ENCODE peak calls at places on chromosomes 16 and 17, in seven cellular contexts. One of them, this sample, is unnamed.

GRCh38 chr17:12391468-12391867 is 274.2 kb upstream of the MYOCD start:
- DNase-seq in stomach: no peak
- DNase-seq in CD8-positive, alpha-beta memory T cell: no peak
- DNase-seq in choroid plexus epithelial cell: no peak
- DNase-seq in kidney epithelial cell: no peak
- DNase-seq in epithelial cell of esophagus: no peak
- DNase-seq in foreskin fibroblast: no peak
- DNase-seq in this sample: no peak

GRCh38 chr16:75578725-75579124 is 12.5 kb downstream of the GABARAPL2 start:
- DNase-seq in CD8-positive, alpha-beta memory T cell: no peak
- DNase-seq in foreskin fibroblast: no peak
- DNase-seq in kidney epithelial cell: no peak
- DNase-seq in epithelial cell of esophagus: no peak
- DNase-seq in stomach: no peak
- DNase-seq in choroid plexus epithelial cell: no peak
- DNase-seq in this sample: no peak

GRCh38 chr17:289409-289808 is 63.2 kb downstream of the RPH3AL start:
- DNase-seq in choroid plexus epithelial cell: no peak
- DNase-seq in epithelial cell of esophagus: no peak
- DNase-seq in foreskin fibroblast: no peak
- DNase-seq in stomach: no peak
- DNase-seq in kidney epithelial cell: no peak
- DNase-seq in CD8-positive, alpha-beta memory T cell: peak; percentile 26
- DNase-seq in this sample: no peak

GRCh38 chr17:57645950-57646686 is 99.0 kb downstream of the CCDC182 start:
- DNase-seq in epithelial cell of esophagus: peak; percentile 17
- DNase-seq in CD8-positive, alpha-beta memory T cell: no peak
- DNase-seq in foreskin fibroblast: no peak
- DNase-seq in stomach: no peak
- DNase-seq in kidney epithelial cell: no peak
- DNase-seq in choroid plexus epithelial cell: no peak
- DNase-seq in this sample: no peak

GRCh38 chr16:28192811-28193529 is 18.8 kb downstream of the XPO6 start:
- DNase-seq in stomach: peak; percentile 42
- DNase-seq in choroid plexus epithelial cell: no peak
- DNase-seq in foreskin fibroblast: no peak
- DNase-seq in epithelial cell of esophagus: no peak
- DNase-seq in kidney epithelial cell: no peak
- DNase-seq in CD8-positive, alpha-beta memory T cell: peak; percentile 85
- DNase-seq in this sample: peak; percentile 56

GRCh38 chr16:48409839-48410610 is 24.8 kb upstream of the SIAH1 start:
- DNase-seq in choroid plexus epithelial cell: peak; percentile 96
- DNase-seq in kidney epithelial cell: no peak
- DNase-seq in foreskin fibroblast: peak; percentile 79
- DNase-seq in stomach: peak; percentile 53
- DNase-seq in epithelial cell of esophagus: peak; percentile 93
- DNase-seq in CD8-positive, alpha-beta memory T cell: no peak
- DNase-seq in this sample: peak; percentile 97

GRCh38 chr16:69123894-69124293 is 8.5 kb downstream of the CHTF8 start:
- DNase-seq in foreskin fibroblast: peak; percentile 43
- DNase-seq in CD8-positive, alpha-beta memory T cell: peak; percentile 73
- DNase-seq in choroid plexus epithelial cell: peak; percentile 86
- DNase-seq in kidney epithelial cell: no peak
- DNase-seq in epithelial cell of esophagus: peak; percentile 73
- DNase-seq in stomach: peak; percentile 57
- DNase-seq in this sample: peak; percentile 80

GRCh38 chr16:15949210-15950166 is at the start of gene ABCC1:
- DNase-seq in choroid plexus epithelial cell: no peak
- DNase-seq in stomach: peak; percentile 57
- DNase-seq in epithelial cell of esophagus: peak; percentile 59
- DNase-seq in CD8-positive, alpha-beta memory T cell: peak; percentile 76
- DNase-seq in foreskin fibroblast: peak; percentile 23
- DNase-seq in kidney epithelial cell: no peak
- DNase-seq in this sample: peak; percentile 56

GRCh38 chr16:50463581-50464324 is 84.4 kb upstream of the NKD1 start:
- DNase-seq in choroid plexus epithelial cell: no peak
- DNase-seq in stomach: peak; percentile 48
- DNase-seq in foreskin fibroblast: no peak
- DNase-seq in epithelial cell of esophagus: no peak
- DNase-seq in kidney epithelial cell: no peak
- DNase-seq in CD8-positive, alpha-beta memory T cell: no peak
- DNase-seq in this sample: no peak

GRCh38 chr17:31318298-31319190 is 2.9 kb downstream of the EVI2A start:
- DNase-seq in stomach: peak; percentile 35
- DNase-seq in kidney epithelial cell: no peak
- DNase-seq in choroid plexus epithelial cell: peak; percentile 93
- DNase-seq in foreskin fibroblast: peak; percentile 25
- DNase-seq in CD8-positive, alpha-beta memory T cell: peak; percentile 73
- DNase-seq in epithelial cell of esophagus: peak; percentile 88
- DNase-seq in this sample: peak; percentile 28

GRCh38 chr16:13348416-13348815 is 447.0 kb downstream of the SHISA9 start:
- DNase-seq in choroid plexus epithelial cell: no peak
- DNase-seq in CD8-positive, alpha-beta memory T cell: no peak
- DNase-seq in kidney epithelial cell: no peak
- DNase-seq in stomach: no peak
- DNase-seq in foreskin fibroblast: no peak
- DNase-seq in epithelial cell of esophagus: no peak
- DNase-seq in this sample: no peak

GRCh38 chr16:70656712-70657263 is 10.4 kb downstream of the IL34 start:
- DNase-seq in foreskin fibroblast: no peak
- DNase-seq in choroid plexus epithelial cell: no peak
- DNase-seq in kidney epithelial cell: no peak
- DNase-seq in stomach: peak; percentile 64
- DNase-seq in CD8-positive, alpha-beta memory T cell: no peak
- DNase-seq in epithelial cell of esophagus: no peak
- DNase-seq in this sample: no peak

DNA sequence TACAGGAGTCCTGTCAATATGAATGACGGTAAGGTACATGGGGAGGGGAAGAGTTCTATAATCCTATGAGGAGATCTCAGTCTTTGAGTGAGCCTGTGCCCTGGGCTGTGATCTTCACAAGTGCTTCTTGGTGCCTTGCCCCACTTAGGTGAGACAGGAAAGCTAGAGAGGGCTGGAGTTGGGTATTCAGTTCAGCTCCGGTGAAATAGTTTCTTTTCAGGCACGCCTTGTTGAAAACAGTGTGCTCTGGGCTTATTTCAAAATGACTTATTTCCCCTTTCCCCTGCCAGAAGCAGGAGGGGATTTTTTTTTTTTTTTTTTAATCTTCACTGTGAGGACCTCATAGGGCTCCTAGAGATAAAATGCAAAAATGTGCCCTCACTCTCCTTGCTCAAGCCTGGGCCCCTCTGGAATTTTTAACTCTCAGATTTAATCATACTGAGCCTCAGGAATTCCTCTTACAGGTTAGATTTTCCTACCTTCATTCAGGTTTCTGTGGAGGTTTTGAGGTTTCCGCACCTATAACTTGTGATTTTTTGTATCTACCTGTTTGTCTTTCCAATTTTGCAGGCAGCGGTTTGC is 27.3 kb downstream of the MOSMO start:
- DNase-seq in choroid plexus epithelial cell: no peak
- DNase-seq in foreskin fibroblast: no peak
- DNase-seq in epithelial cell of esophagus: no peak
- DNase-seq in stomach: no peak
- DNase-seq in CD8-positive, alpha-beta memory T cell: no peak
- DNase-seq in kidney epithelial cell: no peak
- DNase-seq in this sample: no peak
- H3K4me3 ChIP-seq in choroid plexus epithelial cell: no peak overlapping the region
- H3K4me3 ChIP-seq in foreskin fibroblast: no peak overlapping the region
- H3K4me3 ChIP-seq in epithelial cell of esophagus: no peak overlapping the region
- H3K4me3 ChIP-seq in stomach: no peak overlapping the region
- H3K4me3 ChIP-seq in CD8-positive, alpha-beta memory T cell: no peak overlapping the region
- H3K4me3 ChIP-seq in kidney epithelial cell: no peak overlapping the region
- H3K4me3 ChIP-seq in this sample: no peak overlapping the region

GRCh38 chr17:7704601-7705268 is at the start of gene EFNB3:
- DNase-seq in kidney epithelial cell: no peak
- DNase-seq in epithelial cell of esophagus: peak; percentile 47
- DNase-seq in CD8-positive, alpha-beta memory T cell: no peak
- DNase-seq in stomach: no peak
- DNase-seq in choroid plexus epithelial cell: peak; percentile 9
- DNase-seq in foreskin fibroblast: peak; percentile 23
- DNase-seq in this sample: no peak

GRCh38 chr17:7701681-7702080 is 3.3 kb upstream of the EFNB3 start:
- DNase-seq in CD8-positive, alpha-beta memory T cell: no peak
- DNase-seq in choroid plexus epithelial cell: no peak
- DNase-seq in stomach: no peak
- DNase-seq in foreskin fibroblast: no peak
- DNase-seq in epithelial cell of esophagus: no peak
- DNase-seq in kidney epithelial cell: no peak
- DNase-seq in this sample: no peak

GRCh38 chr17:7702776-7703175 is 2.2 kb upstream of the EFNB3 start:
- DNase-seq in kidney epithelial cell: no peak
- DNase-seq in epithelial cell of esophagus: no peak
- DNase-seq in stomach: no peak
- DNase-seq in choroid plexus epithelial cell: no peak
- DNase-seq in CD8-positive, alpha-beta memory T cell: no peak
- DNase-seq in foreskin fibroblast: no peak
- DNase-seq in this sample: no peak

GRCh38 chr17:7705269-7706255 is 560 bp downstream of the EFNB3 start:
- DNase-seq in kidney epithelial cell: no peak
- DNase-seq in stomach: no peak
- DNase-seq in epithelial cell of esophagus: no peak
- DNase-seq in choroid plexus epithelial cell: no peak
- DNase-seq in CD8-positive, alpha-beta memory T cell: no peak
- DNase-seq in foreskin fibroblast: no peak
- DNase-seq in this sample: no peak

GRCh38 chr17:7703584-7704574 is 1.1 kb upstream of the EFNB3 start:
- DNase-seq in foreskin fibroblast: peak; percentile 29
- DNase-seq in CD8-positive, alpha-beta memory T cell: no peak
- DNase-seq in kidney epithelial cell: no peak
- DNase-seq in choroid plexus epithelial cell: peak; percentile 72
- DNase-seq in epithelial cell of esophagus: peak; percentile 69
- DNase-seq in stomach: peak; percentile 29
- DNase-seq in this sample: no peak
- H3K4me3 ChIP-seq in foreskin fibroblast: peak overlapping the region; percentile 71
- H3K4me3 ChIP-seq in CD8-positive, alpha-beta memory T cell: no peak overlapping the region
- H3K4me3 ChIP-seq in kidney epithelial cell: no peak overlapping the region
- H3K4me3 ChIP-seq in choroid plexus epithelial cell: no peak overlapping the region
- H3K4me3 ChIP-seq in epithelial cell of esophagus: peak overlapping the region; percentile 46
- H3K4me3 ChIP-seq in stomach: no peak overlapping the region
- H3K4me3 ChIP-seq in this sample: no peak overlapping the region

GRCh38 chr17:20120835-20121234 is 111.7 kb downstream of the SPECC1 start:
- DNase-seq in epithelial cell of esophagus: no peak
- DNase-seq in foreskin fibroblast: no peak
- DNase-seq in CD8-positive, alpha-beta memory T cell: no peak
- DNase-seq in choroid plexus epithelial cell: no peak
- DNase-seq in stomach: no peak
- DNase-seq in kidney epithelial cell: no peak
- DNase-seq in this sample: no peak
- H3K4me3 ChIP-seq in epithelial cell of esophagus: no peak overlapping the region
- H3K4me3 ChIP-seq in foreskin fibroblast: no peak overlapping the region
- H3K4me3 ChIP-seq in CD8-positive, alpha-beta memory T cell: no peak overlapping the region
- H3K4me3 ChIP-seq in choroid plexus epithelial cell: no peak overlapping the region
- H3K4me3 ChIP-seq in stomach: no peak overlapping the region
- H3K4me3 ChIP-seq in kidney epithelial cell: no peak overlapping the region
- H3K4me3 ChIP-seq in this sample: no peak overlapping the region

DNA sequence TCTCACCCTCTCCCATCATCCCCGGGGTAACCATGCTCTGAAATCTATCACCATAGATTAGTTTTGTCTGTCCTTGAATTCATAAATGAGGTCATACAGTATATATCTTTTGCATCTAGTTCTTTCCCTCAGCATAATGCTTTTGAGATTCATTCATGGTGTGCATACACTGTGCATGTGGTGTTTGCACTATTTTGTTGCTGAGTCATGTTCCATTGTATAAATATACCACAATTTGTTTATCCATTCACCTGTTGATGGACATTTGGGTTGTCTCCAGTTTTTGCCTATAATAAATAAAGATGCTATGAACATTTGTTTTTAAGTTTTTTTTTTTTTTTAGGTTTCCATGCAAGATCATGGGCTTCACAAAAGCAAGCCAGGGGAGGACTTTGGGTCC is 34.2 kb upstream of the NLRP1 start:
- DNase-seq in choroid plexus epithelial cell: no peak
- DNase-seq in stomach: no peak
- DNase-seq in kidney epithelial cell: no peak
- DNase-seq in CD8-positive, alpha-beta memory T cell: no peak
- DNase-seq in epithelial cell of esophagus: no peak
- DNase-seq in foreskin fibroblast: no peak
- DNase-seq in this sample: no peak
- H3K4me3 ChIP-seq in choroid plexus epithelial cell: no peak overlapping the region
- H3K4me3 ChIP-seq in stomach: no peak overlapping the region
- H3K4me3 ChIP-seq in kidney epithelial cell: no peak overlapping the region
- H3K4me3 ChIP-seq in CD8-positive, alpha-beta memory T cell: no peak overlapping the region
- H3K4me3 ChIP-seq in epithelial cell of esophagus: no peak overlapping the region
- H3K4me3 ChIP-seq in foreskin fibroblast: no peak overlapping the region
- H3K4me3 ChIP-seq in this sample: no peak overlapping the region

DNA sequence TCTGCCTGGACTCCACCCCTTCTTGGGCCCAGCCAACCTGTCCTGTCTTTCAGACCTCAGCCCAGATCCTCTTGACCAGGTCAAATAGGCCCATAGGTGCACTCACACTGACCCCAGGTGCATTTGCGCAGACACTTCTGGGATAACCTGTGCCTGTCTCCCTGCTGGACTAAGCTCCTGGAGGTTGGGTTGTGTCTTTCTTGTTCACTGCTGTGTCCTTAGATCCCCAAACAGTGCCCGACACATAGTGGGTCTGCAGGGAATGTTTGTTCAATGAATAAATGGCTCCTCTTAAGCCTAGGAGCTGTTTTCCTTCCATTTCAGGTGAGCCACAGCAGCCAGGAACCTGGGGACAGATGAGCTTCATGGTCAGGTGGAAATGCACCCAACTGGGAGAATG is 48.9 kb downstream of the NLRP1 start:
- DNase-seq in stomach: no peak
- DNase-seq in CD8-positive, alpha-beta memory T cell: no peak
- DNase-seq in kidney epithelial cell: no peak
- DNase-seq in choroid plexus epithelial cell: no peak
- DNase-seq in epithelial cell of esophagus: no peak
- DNase-seq in foreskin fibroblast: no peak
- DNase-seq in this sample: no peak
- H3K4me3 ChIP-seq in stomach: no peak overlapping the region
- H3K4me3 ChIP-seq in CD8-positive, alpha-beta memory T cell: no peak overlapping the region
- H3K4me3 ChIP-seq in kidney epithelial cell: no peak overlapping the region
- H3K4me3 ChIP-seq in choroid plexus epithelial cell: no peak overlapping the region
- H3K4me3 ChIP-seq in epithelial cell of esophagus: no peak overlapping the region
- H3K4me3 ChIP-seq in foreskin fibroblast: no peak overlapping the region
- H3K4me3 ChIP-seq in this sample: no peak overlapping the region

GRCh38 chr17:78343099-78343432 is 16.8 kb downstream of the SOCS3 start:
- DNase-seq in kidney epithelial cell: no peak
- DNase-seq in foreskin fibroblast: peak; percentile 83
- DNase-seq in epithelial cell of esophagus: no peak
- DNase-seq in stomach: peak; percentile 52
- DNase-seq in CD8-positive, alpha-beta memory T cell: no peak
- DNase-seq in choroid plexus epithelial cell: peak; percentile 93
- DNase-seq in this sample: no peak

GRCh38 chr17:78342438-78343098 is 17.3 kb downstream of the SOCS3 start:
- DNase-seq in kidney epithelial cell: no peak
- DNase-seq in CD8-positive, alpha-beta memory T cell: no peak
- DNase-seq in stomach: no peak
- DNase-seq in choroid plexus epithelial cell: peak; percentile 88
- DNase-seq in foreskin fibroblast: peak; percentile 87
- DNase-seq in epithelial cell of esophagus: peak; percentile 79
- DNase-seq in this sample: no peak

GRCh38 chr17:78345172-78345571 is 14.7 kb downstream of the SOCS3 start:
- DNase-seq in foreskin fibroblast: no peak
- DNase-seq in stomach: no peak
- DNase-seq in choroid plexus epithelial cell: no peak
- DNase-seq in CD8-positive, alpha-beta memory T cell: no peak
- DNase-seq in epithelial cell of esophagus: no peak
- DNase-seq in kidney epithelial cell: no peak
- DNase-seq in this sample: no peak

GRCh38 chr17:78344666-78345065 is 15.2 kb downstream of the SOCS3 start:
- DNase-seq in foreskin fibroblast: no peak
- DNase-seq in CD8-positive, alpha-beta memory T cell: no peak
- DNase-seq in kidney epithelial cell: no peak
- DNase-seq in stomach: no peak
- DNase-seq in choroid plexus epithelial cell: peak; percentile 33
- DNase-seq in epithelial cell of esophagus: no peak
- DNase-seq in this sample: no peak

GRCh38 chr17:78343433-78344201 is 16.3 kb downstream of the SOCS3 start:
- DNase-seq in choroid plexus epithelial cell: no peak
- DNase-seq in stomach: peak; percentile 50
- DNase-seq in CD8-positive, alpha-beta memory T cell: peak; percentile 86
- DNase-seq in epithelial cell of esophagus: no peak
- DNase-seq in kidney epithelial cell: no peak
- DNase-seq in foreskin fibroblast: no peak
- DNase-seq in this sample: peak; percentile 43
- H3K4me3 ChIP-seq in choroid plexus epithelial cell: no peak overlapping the region
- H3K4me3 ChIP-seq in stomach: no peak overlapping the region
- H3K4me3 ChIP-seq in CD8-positive, alpha-beta memory T cell: peak overlapping the region; percentile 54
- H3K4me3 ChIP-seq in epithelial cell of esophagus: no peak overlapping the region
- H3K4me3 ChIP-seq in kidney epithelial cell: no peak overlapping the region
- H3K4me3 ChIP-seq in foreskin fibroblast: no peak overlapping the region
- H3K4me3 ChIP-seq in this sample: no peak overlapping the region

This sample was measured in small intestine.